ENCODE peak calls at places on chromosomes 16 and 17, in seven cellular contexts. Q, O, C, W, X, I and A are unnamed samples. For H3K36me3, the result is how much of the 10 kb centered on the place peaks cover.

GRCh38 chr17:1810450-1811103 is 19.1 kb downstream of the SMYD4 start:
- DNase-seq in O (peak), Q (no peak), I (no peak), C (no peak), X (no peak), W (no peak), A (no peak)

GRCh38 chr17:4503283-4504005 is 4.8 kb downstream of the SPNS2 start:
- DNase-seq in I (no peak), Q (no peak), X (no peak), O (no peak), W (no peak), C (no peak), A (no peak)

GRCh38 chr17:34979650-34980352 is 511 bp upstream of the LIG3 start:
- DNase-seq in X (peak), O (no peak), I (no peak), W (peak), Q (no peak), C (no peak), A (no peak)

GRCh38 chr17:39916918-39917317 is 1.5 kb downstream of the GSDMB start:
- DNase-seq in O (no peak), X (peak), I (no peak), C (no peak), W (peak), Q (no peak), A (peak)

GRCh38 chr17:73645050-73645871 is 1.0 kb upstream of the SDK2 start:
- DNase-seq in I (no peak), W (no peak), C (no peak), X (peak), O (no peak), Q (no peak), A (peak)

GRCh38 chr17:73586153-73586906 is 57.9 kb downstream of the SDK2 start:
- DNase-seq in Q (no peak), W (no peak), O (no peak), C (no peak), I (peak), X (no peak), A (no peak)

GRCh38 chr17:58277726-58278595 is 2.8 kb downstream of the MPO start:
- DNase-seq in I (peak), Q (no peak), O (no peak), X (no peak), W (no peak), C (no peak), A (no peak)

GRCh38 chr16:73978407-73978784 is 318.2 kb upstream of the PSMD7 start:
- DNase-seq in O (no peak), Q (no peak), I (no peak), X (no peak), C (no peak), W (no peak), A (no peak)

GRCh38 chr17:74730491-74731346 is 6.3 kb upstream of the RAB37 start:
- DNase-seq in W (no peak), Q (peak), C (no peak), O (no peak), I (no peak), X (no peak), A (peak)

GRCh38 chr17:64718058-64718457 is 56.0 kb upstream of the SMURF2 start:
- DNase-seq in C (no peak), W (no peak), I (no peak), O (no peak), Q (no peak), X (no peak), A (no peak)

GRCh38 chr16:54654429-54654828 is 276.2 kb upstream of the IRX5 start:
- DNase-seq in Q (no peak), O (no peak), C (no peak), I (no peak), X (no peak), W (no peak), A (no peak)

GRCh38 chr16:54657058-54657708 is 273.5 kb upstream of the IRX5 start:
- DNase-seq in I (no peak), Q (no peak), C (no peak), W (no peak), X (peak), O (no peak), A (no peak)

GRCh38 chr16:54657709-54658102 is 273.0 kb upstream of the IRX5 start:
- DNase-seq in C (no peak), I (no peak), Q (no peak), W (no peak), X (no peak), O (no peak), A (no peak)

GRCh38 chr16:54651851-54652770 is 278.6 kb upstream of the IRX5 start:
- DNase-seq in O (peak), Q (no peak), I (no peak), X (no peak), C (no peak), W (no peak), A (no peak)

DNA sequence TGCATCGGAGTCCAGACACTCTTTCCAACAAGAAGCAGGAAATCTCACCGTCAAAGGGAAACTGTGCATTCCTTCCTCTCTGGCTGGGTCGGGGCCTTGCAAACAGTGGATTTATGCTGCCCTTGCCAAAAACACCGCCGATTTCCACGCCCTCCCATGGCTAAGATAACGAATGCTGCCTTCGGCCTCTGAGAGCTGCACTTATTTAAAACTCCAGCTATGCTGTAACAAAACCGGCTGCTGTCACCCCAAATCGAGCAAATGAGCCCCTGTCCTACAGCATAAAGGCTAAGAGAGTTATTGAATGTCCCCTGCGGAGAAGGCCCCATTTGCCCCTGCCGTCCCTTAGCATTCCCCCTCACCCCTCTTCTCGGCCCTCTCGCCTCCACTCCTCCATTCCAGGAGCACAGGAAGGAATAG is 275.5 kb upstream of the IRX5 start:
- DNase-seq in O (no peak), C (no peak), X (peak), Q (no peak), W (no peak), I (no peak), A (peak)
- H3K27ac ChIP-seq in O (peak), C (no peak), X (no peak), Q (no peak), W (no peak), I (peak), A (peak)

DNA sequence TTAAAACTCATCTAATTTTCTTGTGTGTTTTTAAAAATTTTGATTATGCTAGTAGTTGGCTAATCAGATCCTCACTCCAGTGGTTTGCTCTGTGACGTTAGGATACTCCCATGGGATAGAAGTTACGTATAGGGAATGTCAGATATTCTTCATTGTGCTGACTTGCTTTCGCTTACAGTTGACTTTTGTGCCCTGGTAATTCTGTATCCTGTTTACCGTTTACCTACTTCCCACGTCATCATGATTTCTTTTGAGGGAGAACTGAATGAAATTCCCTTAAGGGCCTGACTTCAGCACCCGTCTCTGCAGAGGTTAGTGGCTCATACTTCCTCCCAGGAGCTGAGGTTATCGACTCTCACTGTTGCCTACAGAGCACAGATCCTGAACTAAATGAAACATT is 2.6 kb downstream of the PRKAR1A start:
- DNase-seq in O (no peak), X (peak), I (no peak), W (peak), Q (no peak), C (no peak), A (no peak)
- H3K4me3 ChIP-seq in O (peak), X (no peak), I (peak), W (no peak), Q (no peak), C (peak), A (peak)

GRCh38 chr16:68296291-68296690 is 14.5 kb downstream of the SLC7A6OS start:
- DNase-seq in Q (no peak), X (no peak), O (no peak), W (no peak), C (no peak), I (no peak), A (no peak)
- H3K36me3 ChIP-seq in Q (half or more), X (under half), O (half or more), W (half or more), C (under half), I (under half), A (half or more)

GRCh38 chr17:63447688-63448005 is 1.5 kb upstream of the CYB561 start:
- DNase-seq in I (peak), C (no peak), Q (no peak), X (no peak), O (no peak), W (no peak), A (no peak)
- H3K27ac ChIP-seq in I (peak), C (peak), Q (peak), X (peak), O (peak), W (no peak), A (peak)